ENCODE peak calls at places on chromosomes 16 and 17, in ten cellular contexts. R is nucleus accumbens; K is astrocyte of the hippocampus; Q is mucosa of descending colon; X is NCI-H1436; G is stimulated activated CD4-positive, alpha-beta T cell treated with anti-CD3 and anti-CD28 coated beads, Interleukin-4, amount 100 ng/mL, for 24 hours; N is activated naive CD4-positive, alpha-beta T cell; C is upper lobe of right lung; E is endothelial cell; O is fibroblast of lung. L is an unnamed sample.

GRCh38 chr16:62954144-62955032 is 918.1 kb upstream of the CDH8 start:
- DNase-seq in R (no peak), K (no peak), Q (no peak), X (no peak), G (no peak), N (no peak), C (no peak), E (no peak), O (no peak), L (no peak)

GRCh38 chr16:27318399-27319256 is 4.9 kb downstream of the IL4R start:
- DNase-seq in R (no peak), K (no peak), Q (no peak), X (no peak), G (peak; percentile 69), N (no peak), C (peak; percentile 84), E (peak; percentile 24), O (peak; percentile 60), L (peak; percentile 34)

GRCh38 chr17:50358177-50358576 is 12.3 kb downstream of the XYLT2 start:
- DNase-seq in R (no peak), K (no peak), Q (no peak), X (no peak), G (no peak), N (no peak), C (no peak), E (no peak), O (no peak), L (no peak)

GRCh38 chr17:69960755-69961154 is 114.3 kb upstream of the KCNJ16 start:
- DNase-seq in R (no peak), K (no peak), Q (no peak), X (no peak), G (no peak), N (no peak), C (no peak), E (no peak), O (no peak), L (peak; percentile 20)

GRCh38 chr16:19174478-19174877 is 6.4 kb downstream of the SYT17 start:
- DNase-seq in R (no peak), K (no peak), Q (no peak), X (no peak), G (no peak), N (no peak), C (no peak), E (no peak), O (no peak), L (no peak)

GRCh38 chr17:76241776-76242175 is 1.5 kb upstream of the RNF157 start:
- DNase-seq in R (no peak), K (no peak), Q (no peak), X (no peak), G (no peak), N (no peak), C (no peak), E (no peak), O (no peak), L (no peak)

GRCh38 chr17:44308320-44308818 is at the start of gene RUNDC3A:
- DNase-seq in R (peak; percentile 94), K (peak; percentile 95), Q (peak; percentile 84), X (peak; percentile 95), G (peak; percentile 82), N (peak; percentile 59), C (peak; percentile 91), E (peak; percentile 96), O (peak; percentile 75), L (peak; percentile 79)

GRCh38 chr16:68539704-68540370 is 746 bp downstream of the ZFP90 start:
- DNase-seq in R (peak; percentile 42), K (peak; percentile 52), Q (no peak), X (no peak), G (peak; percentile 12), N (no peak), C (no peak), E (no peak), O (peak; percentile 22), L (no peak)

GRCh38 chr16:2195316-2196161 is 866 bp downstream of the CASKIN1 start:
- DNase-seq in R (no peak), K (no peak), Q (no peak), X (no peak), G (no peak), N (no peak), C (no peak), E (no peak), O (no peak), L (no peak)

GRCh38 chr17:72177738-72178137 is 56.9 kb downstream of the SOX9 start:
- DNase-seq in R (no peak), K (no peak), Q (no peak), X (no peak), G (no peak), N (no peak), C (no peak), E (no peak), O (no peak), L (no peak)

GRCh38 chr16:69595127-69596036 is 29.6 kb downstream of the NFAT5 start:
- DNase-seq in R (no peak), K (no peak), Q (no peak), X (no peak), G (no peak), N (no peak), C (no peak), E (no peak), O (peak; percentile 64), L (no peak)

GRCh38 chr17:34652001-34652400 is 72.6 kb downstream of the TMEM132E start:
- DNase-seq in R (no peak), K (no peak), Q (no peak), X (no peak), G (no peak), N (no peak), C (no peak), E (no peak), O (no peak), L (no peak)

GRCh38 chr17:57480438-57481196 is 224.3 kb downstream of the MSI2 start:
- DNase-seq in R (no peak), K (peak; percentile 90), Q (no peak), X (no peak), G (no peak), N (no peak), C (no peak), E (no peak), O (peak; percentile 22), L (peak; percentile 48)

GRCh38 chr17:48555183-48555615 is 10.3 kb upstream of the HOXB2 start:
- DNase-seq in R (no peak), K (peak; percentile 83), Q (no peak), X (peak; percentile 65), G (no peak), N (no peak), C (no peak), E (no peak), O (peak; percentile 99), L (no peak)

GRCh38 chr16:29107299-29107698 is 122.4 kb downstream of the LAT start:
- DNase-seq in R (no peak), K (no peak), Q (peak; percentile 86), X (no peak), G (no peak), N (no peak), C (no peak), E (no peak), O (no peak), L (no peak)

GRCh38 chr17:81052199-81052997 is 17.4 kb downstream of the BAIAP2 start:
- DNase-seq in R (no peak), K (no peak), Q (no peak), X (peak; percentile 50), G (no peak), N (no peak), C (no peak), E (peak; percentile 33), O (no peak), L (no peak)

GRCh38 chr17:75081611-75082540 is 5.9 kb upstream of the SLC16A5 start:
- DNase-seq in R (no peak), K (no peak), Q (no peak), X (no peak), G (no peak), N (no peak), C (no peak), E (no peak), O (no peak), L (no peak)